ENCODE peak calls at places on chromosome 5, in seven cellular contexts. E is Peyer's patch, T is NB4, X is IMR-90, O is suprapubic skin, I is testis, K is H54. A is an unnamed sample.

GRCh38 chr5:41291323-41291722 is 78.0 kb upstream of the C6 start:
- DNase-seq in E (no peak), T (no peak), X (no peak), O (no peak), I (no peak), K (no peak), A (no peak)

GRCh38 chr5:176621661-176622079 is 8.7 kb downstream of the SNCB start:
- DNase-seq in E (no peak), T (peak), X (peak), O (no peak), I (peak), K (no peak), A (no peak)

GRCh38 chr5:83827111-83827541 is 106.5 kb upstream of the HAPLN1 start:
- DNase-seq in E (no peak), T (peak), X (peak), O (no peak), I (no peak), K (no peak), A (no peak)

GRCh38 chr5:72209515-72210115 is 102.3 kb downstream of the MAP1B start:
- DNase-seq in E (no peak), T (peak), X (no peak), O (no peak), I (no peak), K (no peak), A (no peak)

GRCh38 chr5:60649288-60649917 is 50.6 kb downstream of the DEPDC1B start:
- DNase-seq in E (no peak), T (peak), X (peak), O (no peak), I (no peak), K (no peak), A (peak)

GRCh38 chr5:40437452-40437861 is 242.3 kb upstream of the PTGER4 start:
- DNase-seq in E (peak), T (peak), X (peak), O (no peak), I (no peak), K (peak), A (no peak)

GRCh38 chr5:178319541-178320041 is 87.0 kb upstream of the PHYKPL start:
- DNase-seq in E (no peak), T (no peak), X (no peak), O (peak), I (no peak), K (no peak), A (no peak)

GRCh38 chr5:153959134-153959957 is 79.4 kb downstream of the FAM114A2 start:
- DNase-seq in E (no peak), T (no peak), X (peak), O (no peak), I (no peak), K (peak), A (no peak)

GRCh38 chr5:148425808-148426207 is 42.0 kb downstream of the FBXO38 start:
- DNase-seq in E (no peak), T (no peak), X (no peak), O (no peak), I (no peak), K (no peak), A (peak)

GRCh38 chr5:32126691-32127090 is 47.4 kb downstream of the GOLPH3 start:
- DNase-seq in E (no peak), T (no peak), X (peak), O (no peak), I (no peak), K (no peak), A (no peak)

GRCh38 chr5:149285153-149285552 is 13.5 kb downstream of the AFAP1L1 start:
- DNase-seq in E (no peak), T (no peak), X (no peak), O (no peak), I (no peak), K (no peak), A (no peak)

GRCh38 chr5:158511454-158511853 is 588.3 kb downstream of the EBF1 start:
- DNase-seq in E (peak), T (no peak), X (no peak), O (no peak), I (no peak), K (no peak), A (no peak)

GRCh38 chr5:137630972-137631370 is 104.9 kb downstream of the KLHL3 start:
- DNase-seq in E (no peak), T (no peak), X (peak), O (no peak), I (no peak), K (no peak), A (no peak)

GRCh38 chr5:113378960-113379541 is 55.7 kb downstream of the TSSK1B start:
- DNase-seq in E (peak), T (peak), X (peak), O (no peak), I (peak), K (peak), A (peak)

GRCh38 chr5:83145241-83145640 is 67.9 kb downstream of the XRCC4 start:
- DNase-seq in E (no peak), T (no peak), X (peak), O (no peak), I (no peak), K (no peak), A (no peak)

GRCh38 chr5:126971455-126972019 is 58.8 kb downstream of the MARCHF3 start:
- DNase-seq in E (no peak), T (peak), X (no peak), O (no peak), I (no peak), K (no peak), A (peak)

GRCh38 chr5:139808481-139809330 is 13.1 kb downstream of the PSD2 start:
- DNase-seq in E (no peak), T (peak), X (peak), O (no peak), I (peak), K (no peak), A (peak)

GRCh38 chr5:168471785-168472184 is 14.5 kb upstream of the RARS1 start:
- DNase-seq in E (no peak), T (no peak), X (peak), O (no peak), I (no peak), K (no peak), A (no peak)

GRCh38 chr5:77900691-77901090 is 124.6 kb upstream of the TBCA start:
- DNase-seq in E (no peak), T (no peak), X (no peak), O (no peak), I (no peak), K (no peak), A (no peak)

GRCh38 chr5:152568101-152568500 is 163.0 kb upstream of the NMUR2 start:
- DNase-seq in E (no peak), T (no peak), X (no peak), O (no peak), I (no peak), K (no peak), A (no peak)

GRCh38 chr5:82274343-82275266 is 3.5 kb downstream of the RPS23 start:
- DNase-seq in E (no peak), T (peak), X (no peak), O (no peak), I (peak), K (no peak), A (no peak)

GRCh38 chr5:82614706-82615105 is 336.6 kb upstream of the RPS23 start:
- DNase-seq in E (no peak), T (no peak), X (no peak), O (no peak), I (no peak), K (no peak), A (no peak)

GRCh38 chr5:122439645-122440044 is 127.6 kb downstream of the SNCAIP start:
- DNase-seq in E (no peak), T (no peak), X (no peak), O (no peak), I (no peak), K (no peak), A (no peak)

GRCh38 chr5:326109-326508 is 4.6 kb downstream of the AHRR start:
- DNase-seq in E (no peak), T (no peak), X (no peak), O (no peak), I (no peak), K (no peak), A (no peak)
- TF ChIP-seq POLR2A in E (no peak), T (no peak), X (no peak), O (no peak), I (no peak), K (no peak), A (no peak)

DNA sequence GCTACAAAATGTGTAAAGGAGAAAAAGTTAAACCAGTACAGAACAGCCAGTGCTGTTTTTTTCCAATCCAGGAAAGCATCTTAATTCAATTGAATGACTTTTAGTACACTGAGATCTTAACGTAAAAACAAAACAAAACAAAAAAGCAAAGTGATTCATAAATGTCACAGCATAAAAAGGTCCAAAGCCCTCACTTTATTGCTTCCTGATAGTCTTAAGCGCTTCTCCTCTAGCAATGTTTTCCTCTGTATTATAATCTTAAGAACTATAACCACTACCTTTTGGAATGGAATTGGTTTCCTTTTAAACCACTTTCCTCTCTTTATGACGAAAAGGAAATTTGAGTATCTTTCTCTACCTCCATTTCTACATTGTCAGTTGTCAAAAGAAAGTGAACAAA is 91.4 kb downstream of the SEMA5A start:
- DNase-seq in E (no peak), T (no peak), X (no peak), O (no peak), I (no peak), K (no peak), A (no peak)
- TF ChIP-seq POLR2A in E (no peak), T (no peak), X (no peak), O (no peak), I (no peak), K (no peak), A (no peak)

GRCh38 chr5:111512406-111513174 is at the start of gene STARD4:
- DNase-seq in E (peak), T (peak), X (peak), O (peak), I (peak), K (peak), A (peak)
- TF ChIP-seq POLR2A in E (peak), T (peak), X (peak), O (peak), I (no peak), K (peak), A (peak)

DNA sequence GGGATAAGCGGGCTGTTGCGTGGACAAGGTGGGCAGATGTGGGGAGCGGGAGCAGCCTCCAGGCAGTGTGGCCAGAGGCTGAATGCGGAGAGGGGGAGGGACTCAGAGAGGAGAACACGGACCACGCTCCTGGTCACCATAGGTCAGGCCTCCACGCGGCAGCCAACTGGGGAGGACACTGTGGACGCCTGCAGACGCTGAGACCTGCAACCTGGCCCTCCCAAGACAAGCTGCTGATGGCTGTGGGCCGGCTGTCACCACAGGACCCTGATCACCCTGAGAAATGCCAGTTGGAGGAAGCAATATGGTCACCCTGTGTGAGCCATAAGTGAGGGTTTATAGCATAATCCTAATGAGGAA is 16.8 kb downstream of the LPCAT1 start:
- DNase-seq in E (peak), T (no peak), X (no peak), O (no peak), I (no peak), K (no peak), A (no peak)
- TF ChIP-seq POLR2A in E (no peak), T (no peak), X (no peak), O (no peak), I (no peak), K (no peak), A (no peak)

DNA sequence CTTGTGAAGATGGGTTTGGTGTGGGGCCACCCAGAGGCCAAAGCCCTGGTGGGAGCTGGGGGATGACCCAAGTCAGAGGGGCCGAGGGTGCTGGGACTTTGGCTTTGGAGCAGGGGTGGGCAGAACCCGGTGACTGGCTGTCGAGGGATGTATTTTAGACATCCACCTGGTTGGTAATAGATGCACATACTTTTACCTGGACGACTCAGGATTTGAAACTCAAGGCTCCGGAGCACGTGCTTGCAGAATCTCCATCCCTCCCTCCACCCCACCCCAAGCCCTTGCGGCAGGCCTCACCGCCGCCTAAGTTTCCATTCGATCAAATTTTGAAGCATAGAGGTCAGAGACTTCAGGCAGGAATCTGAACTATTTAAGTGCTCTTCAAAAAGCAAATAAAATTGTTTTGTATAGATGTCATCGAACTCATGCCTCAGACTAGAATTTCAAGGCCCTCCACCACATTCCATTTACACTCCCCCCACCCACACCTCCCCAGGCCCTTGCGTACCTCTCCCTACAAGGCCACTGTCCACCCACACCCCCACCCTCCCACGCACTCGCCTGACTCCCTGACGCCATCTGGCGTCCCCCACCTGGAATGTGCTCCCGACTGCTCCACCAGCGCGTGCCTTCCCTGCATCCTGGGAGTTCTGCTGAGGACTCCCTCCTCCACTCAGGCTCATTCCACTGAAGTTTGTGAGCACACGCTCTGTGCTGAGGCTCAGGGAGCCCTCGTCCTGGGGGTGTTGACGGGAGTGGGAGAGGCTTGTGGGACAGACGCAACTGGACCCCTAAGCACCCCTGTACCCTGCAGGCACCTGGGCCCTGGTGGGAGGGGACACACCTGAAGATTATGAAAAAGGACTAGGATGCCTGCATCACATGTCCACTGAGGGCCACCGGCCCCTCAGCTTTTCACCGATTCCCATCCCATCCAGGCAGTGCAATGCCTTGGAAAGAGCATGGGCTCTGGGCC is 56.4 kb upstream of the RPL26L1 start:
- DNase-seq in E (peak), T (peak), X (peak), O (no peak), I (peak), K (peak), A (peak)
- TF ChIP-seq POLR2A in E (no peak), T (no peak), X (no peak), O (no peak), I (no peak), K (no peak), A (no peak)

DNA sequence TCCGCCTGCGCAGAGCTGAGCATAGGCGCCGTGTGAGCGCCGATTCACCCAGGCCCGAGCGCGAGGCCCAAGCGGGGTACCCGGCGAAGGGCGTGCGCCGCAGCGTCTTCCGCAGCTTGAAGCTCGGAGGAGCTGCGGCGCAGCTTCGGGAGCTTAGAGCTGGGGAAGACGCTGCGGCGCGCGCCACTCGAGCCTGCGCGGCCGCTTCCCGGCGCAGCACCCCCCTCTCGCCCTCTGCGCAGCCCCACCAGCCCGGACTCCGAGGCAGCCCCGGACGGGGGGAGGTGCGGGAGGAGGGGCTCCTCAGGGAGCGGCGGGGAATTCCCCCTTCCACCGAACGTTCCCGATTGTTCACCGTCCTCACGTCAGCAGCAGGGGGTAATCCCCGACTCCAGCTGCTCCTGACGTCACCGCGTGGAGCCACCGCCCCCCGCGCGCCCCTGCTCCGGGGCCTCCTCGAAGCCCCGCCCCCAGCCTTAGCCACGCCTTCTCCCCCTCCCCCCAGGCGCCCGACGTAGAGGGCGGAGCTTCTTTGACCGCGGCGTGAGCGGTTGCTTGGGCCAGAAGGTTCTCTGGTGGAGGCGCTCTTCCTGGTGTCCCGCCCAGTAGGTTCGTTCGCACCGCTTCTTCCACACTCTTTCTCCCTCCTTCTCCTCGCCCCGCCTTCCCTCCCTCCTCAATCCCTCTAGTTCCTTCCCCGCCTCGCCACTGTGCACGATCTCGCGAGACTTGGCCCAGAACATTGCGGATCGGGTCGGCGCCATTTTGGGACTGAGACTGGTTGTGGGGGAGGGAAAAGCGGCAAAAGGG is at the start of gene GPBP1:
- DNase-seq in E (peak), T (peak), X (peak), O (peak), I (peak), K (peak), A (peak)
- TF ChIP-seq POLR2A in E (peak), T (peak), X (peak), O (peak), I (peak), K (peak), A (peak)